ENCODE peak calls at places on chromosomes 13 and 19, in eight cellular contexts. One of them, this sample, is unnamed.

GRCh38 chr13:31213681-31214289 is 14.0 kb downstream of the B3GLCT start:
- DNase-seq in IMR-90: peak
- DNase-seq in A673: no peak
- DNase-seq in B cell: no peak
- DNase-seq in transverse colon: no peak
- DNase-seq in fibroblast of villous mesenchyme: peak
- DNase-seq in GM20000: no peak
- DNase-seq in Calu3: no peak
- DNase-seq in this sample: no peak

GRCh38 chr13:23991119-23991518 is 93.8 kb upstream of the C1QTNF9B start:
- DNase-seq in B cell: no peak
- DNase-seq in GM20000: no peak
- DNase-seq in A673: no peak
- DNase-seq in fibroblast of villous mesenchyme: peak
- DNase-seq in Calu3: no peak
- DNase-seq in transverse colon: no peak
- DNase-seq in IMR-90: no peak
- DNase-seq in this sample: no peak

GRCh38 chr19:3849092-3849491 is 19.7 kb downstream of the ZFR2 start:
- DNase-seq in fibroblast of villous mesenchyme: no peak
- DNase-seq in B cell: peak
- DNase-seq in Calu3: peak
- DNase-seq in IMR-90: no peak
- DNase-seq in transverse colon: peak
- DNase-seq in GM20000: no peak
- DNase-seq in A673: peak
- DNase-seq in this sample: no peak

GRCh38 chr19:14775855-14776254 is 2.5 kb downstream of the ADGRE2 start:
- DNase-seq in IMR-90: no peak
- DNase-seq in fibroblast of villous mesenchyme: no peak
- DNase-seq in A673: no peak
- DNase-seq in B cell: peak
- DNase-seq in transverse colon: peak
- DNase-seq in Calu3: no peak
- DNase-seq in GM20000: peak
- DNase-seq in this sample: no peak

GRCh38 chr13:48175200-48175599 is 57.8 kb upstream of the ITM2B start:
- DNase-seq in GM20000: no peak
- DNase-seq in IMR-90: no peak
- DNase-seq in transverse colon: no peak
- DNase-seq in fibroblast of villous mesenchyme: no peak
- DNase-seq in A673: no peak
- DNase-seq in Calu3: no peak
- DNase-seq in B cell: peak
- DNase-seq in this sample: no peak

GRCh38 chr13:77359171-77359570 is 32.3 kb upstream of the MYCBP2 start:
- DNase-seq in B cell: no peak
- DNase-seq in IMR-90: peak
- DNase-seq in transverse colon: no peak
- DNase-seq in fibroblast of villous mesenchyme: peak
- DNase-seq in A673: no peak
- DNase-seq in GM20000: no peak
- DNase-seq in Calu3: no peak
- DNase-seq in this sample: no peak

GRCh38 chr19:11780431-11781020 is 13.7 kb downstream of the ZNF441 start:
- DNase-seq in Calu3: no peak
- DNase-seq in IMR-90: no peak
- DNase-seq in B cell: no peak
- DNase-seq in fibroblast of villous mesenchyme: no peak
- DNase-seq in A673: no peak
- DNase-seq in transverse colon: no peak
- DNase-seq in GM20000: no peak
- DNase-seq in this sample: no peak

GRCh38 chr13:97257800-97258799 is 36.0 kb downstream of the MBNL2 start:
- DNase-seq in A673: peak
- DNase-seq in IMR-90: peak
- DNase-seq in Calu3: peak
- DNase-seq in GM20000: peak
- DNase-seq in B cell: no peak
- DNase-seq in transverse colon: no peak
- DNase-seq in fibroblast of villous mesenchyme: peak
- DNase-seq in this sample: peak

GRCh38 chr19:38496116-38496515 is 62.6 kb downstream of the RYR1 start:
- DNase-seq in Calu3: no peak
- DNase-seq in A673: no peak
- DNase-seq in transverse colon: no peak
- DNase-seq in GM20000: no peak
- DNase-seq in B cell: no peak
- DNase-seq in IMR-90: no peak
- DNase-seq in fibroblast of villous mesenchyme: no peak
- DNase-seq in this sample: no peak

GRCh38 chr13:95498886-95499285 is 53.6 kb upstream of the CLDN10 start:
- DNase-seq in B cell: no peak
- DNase-seq in GM20000: no peak
- DNase-seq in fibroblast of villous mesenchyme: no peak
- DNase-seq in transverse colon: no peak
- DNase-seq in Calu3: no peak
- DNase-seq in IMR-90: no peak
- DNase-seq in A673: no peak
- DNase-seq in this sample: no peak

GRCh38 chr19:3698386-3698950 is 1.8 kb downstream of the PIP5K1C start:
- DNase-seq in transverse colon: no peak
- DNase-seq in Calu3: no peak
- DNase-seq in A673: no peak
- DNase-seq in GM20000: peak
- DNase-seq in IMR-90: peak
- DNase-seq in fibroblast of villous mesenchyme: peak
- DNase-seq in B cell: no peak
- DNase-seq in this sample: no peak

GRCh38 chr19:13850910-13851753 is 25.8 kb upstream of the NANOS3 start:
- DNase-seq in fibroblast of villous mesenchyme: peak
- DNase-seq in transverse colon: peak
- DNase-seq in GM20000: no peak
- DNase-seq in B cell: peak
- DNase-seq in Calu3: peak
- DNase-seq in IMR-90: peak
- DNase-seq in A673: peak
- DNase-seq in this sample: peak

GRCh38 chr13:37618554-37618953 is 20.0 kb upstream of the POSTN start:
- DNase-seq in Calu3: no peak
- DNase-seq in GM20000: no peak
- DNase-seq in fibroblast of villous mesenchyme: peak
- DNase-seq in IMR-90: peak
- DNase-seq in B cell: no peak
- DNase-seq in transverse colon: no peak
- DNase-seq in A673: no peak
- DNase-seq in this sample: no peak

GRCh38 chr13:36362251-36362650 is 16.1 kb upstream of the SPART start:
- DNase-seq in fibroblast of villous mesenchyme: peak
- DNase-seq in Calu3: no peak
- DNase-seq in IMR-90: peak
- DNase-seq in A673: no peak
- DNase-seq in GM20000: no peak
- DNase-seq in B cell: no peak
- DNase-seq in transverse colon: no peak
- DNase-seq in this sample: no peak

GRCh38 chr13:113670541-113670940 is 3.5 kb downstream of the GRK1 start:
- DNase-seq in A673: no peak
- DNase-seq in B cell: no peak
- DNase-seq in transverse colon: peak
- DNase-seq in IMR-90: no peak
- DNase-seq in GM20000: no peak
- DNase-seq in Calu3: no peak
- DNase-seq in fibroblast of villous mesenchyme: no peak
- DNase-seq in this sample: peak

GRCh38 chr19:860481-861098 is 1.1 kb downstream of the CFD start:
- DNase-seq in transverse colon: peak
- DNase-seq in IMR-90: peak
- DNase-seq in fibroblast of villous mesenchyme: peak
- DNase-seq in Calu3: peak
- DNase-seq in GM20000: peak
- DNase-seq in A673: peak
- DNase-seq in B cell: peak
- DNase-seq in this sample: peak
- TF ChIP-seq CTCF in transverse colon: no peak
- TF ChIP-seq CTCF in IMR-90: peak
- TF ChIP-seq CTCF in fibroblast of villous mesenchyme: peak
- TF ChIP-seq CTCF in Calu3: no peak
- TF ChIP-seq CTCF in GM20000: peak
- TF ChIP-seq CTCF in A673: peak
- TF ChIP-seq CTCF in B cell: peak
- TF ChIP-seq CTCF in this sample: no peak

DNA sequence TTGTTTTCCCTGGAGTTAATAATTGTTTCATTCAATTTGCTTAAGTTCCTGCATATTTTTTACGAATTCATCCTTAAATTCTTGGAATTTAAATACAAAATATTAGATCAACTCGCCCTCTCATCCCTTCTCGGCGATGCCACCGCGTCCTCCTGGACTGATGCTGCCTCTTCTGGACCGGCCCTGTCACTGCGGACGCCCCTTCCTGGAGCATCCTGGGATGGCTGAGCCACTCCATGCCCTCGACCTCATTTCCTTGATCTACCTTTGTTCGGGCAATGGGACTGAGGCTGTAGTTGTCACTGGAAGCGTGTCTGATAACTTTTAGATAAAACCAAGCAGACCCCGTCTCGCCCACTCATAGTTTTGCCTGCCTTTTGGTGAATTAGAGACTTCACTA is 283.6 kb downstream of the TEX29 start:
- DNase-seq in fibroblast of villous mesenchyme: no peak
- DNase-seq in transverse colon: no peak
- DNase-seq in A673: no peak
- DNase-seq in B cell: no peak
- DNase-seq in Calu3: no peak
- DNase-seq in GM20000: no peak
- DNase-seq in IMR-90: no peak
- DNase-seq in this sample: no peak
- TF ChIP-seq CTCF in fibroblast of villous mesenchyme: no peak
- TF ChIP-seq CTCF in transverse colon: no peak
- TF ChIP-seq CTCF in A673: peak
- TF ChIP-seq CTCF in B cell: no peak
- TF ChIP-seq CTCF in Calu3: no peak
- TF ChIP-seq CTCF in GM20000: no peak
- TF ChIP-seq CTCF in IMR-90: no peak
- TF ChIP-seq CTCF in this sample: no peak

GRCh38 chr19:5406816-5407215 is 48.4 kb upstream of the ZNRF4 start:
- DNase-seq in B cell: no peak
- DNase-seq in transverse colon: no peak
- DNase-seq in Calu3: no peak
- DNase-seq in IMR-90: no peak
- DNase-seq in A673: no peak
- DNase-seq in GM20000: no peak
- DNase-seq in fibroblast of villous mesenchyme: no peak
- DNase-seq in this sample: no peak

GRCh38 chr19:5403968-5404640 is 51.1 kb upstream of the ZNRF4 start:
- DNase-seq in fibroblast of villous mesenchyme: peak
- DNase-seq in Calu3: peak
- DNase-seq in transverse colon: peak
- DNase-seq in GM20000: peak
- DNase-seq in A673: peak
- DNase-seq in B cell: peak
- DNase-seq in IMR-90: peak
- DNase-seq in this sample: peak

DNA sequence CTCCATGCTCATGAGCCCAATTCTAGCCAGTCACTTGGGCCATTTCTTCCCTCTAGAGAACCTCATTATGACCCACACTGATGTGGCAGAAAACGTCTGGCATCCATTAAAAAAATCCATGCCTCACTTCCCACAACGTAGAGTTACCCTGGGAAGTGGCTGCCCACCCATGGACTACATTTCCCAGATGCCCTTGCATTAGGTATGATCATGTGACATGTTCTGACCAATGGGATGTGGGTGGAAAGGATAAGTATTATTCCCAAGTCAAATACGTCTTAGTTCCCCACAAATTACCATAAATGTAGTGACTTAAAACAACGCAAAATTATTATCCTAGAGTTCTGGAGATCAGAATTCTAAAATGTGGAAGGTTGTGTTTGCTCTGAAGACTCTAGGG is 47.9 kb upstream of the ZNRF4 start:
- DNase-seq in GM20000: no peak
- DNase-seq in IMR-90: peak
- DNase-seq in fibroblast of villous mesenchyme: peak
- DNase-seq in transverse colon: no peak
- DNase-seq in Calu3: peak
- DNase-seq in A673: peak
- DNase-seq in B cell: no peak
- DNase-seq in this sample: no peak
- TF ChIP-seq CTCF in GM20000: no peak
- TF ChIP-seq CTCF in IMR-90: no peak
- TF ChIP-seq CTCF in fibroblast of villous mesenchyme: no peak
- TF ChIP-seq CTCF in transverse colon: no peak
- TF ChIP-seq CTCF in Calu3: no peak
- TF ChIP-seq CTCF in A673: no peak
- TF ChIP-seq CTCF in B cell: no peak
- TF ChIP-seq CTCF in this sample: no peak

GRCh38 chr19:18672606-18673337 is 10.7 kb upstream of the CRTC1 start:
- DNase-seq in fibroblast of villous mesenchyme: peak
- DNase-seq in Calu3: no peak
- DNase-seq in IMR-90: peak
- DNase-seq in GM20000: peak
- DNase-seq in A673: peak
- DNase-seq in B cell: no peak
- DNase-seq in transverse colon: no peak
- DNase-seq in this sample: no peak
- TF ChIP-seq CTCF in fibroblast of villous mesenchyme: peak
- TF ChIP-seq CTCF in Calu3: no peak
- TF ChIP-seq CTCF in IMR-90: peak
- TF ChIP-seq CTCF in GM20000: no peak
- TF ChIP-seq CTCF in A673: peak
- TF ChIP-seq CTCF in B cell: no peak
- TF ChIP-seq CTCF in transverse colon: no peak
- TF ChIP-seq CTCF in this sample: no peak

GRCh38 chr19:1383014-1383310 is 745 bp upstream of the NDUFS7 start:
- DNase-seq in Calu3: no peak
- DNase-seq in fibroblast of villous mesenchyme: no peak
- DNase-seq in GM20000: no peak
- DNase-seq in B cell: no peak
- DNase-seq in A673: no peak
- DNase-seq in IMR-90: no peak
- DNase-seq in transverse colon: no peak
- DNase-seq in this sample: no peak
- TF ChIP-seq CTCF in Calu3: no peak
- TF ChIP-seq CTCF in fibroblast of villous mesenchyme: no peak
- TF ChIP-seq CTCF in GM20000: no peak
- TF ChIP-seq CTCF in B cell: no peak
- TF ChIP-seq CTCF in A673: no peak
- TF ChIP-seq CTCF in IMR-90: no peak
- TF ChIP-seq CTCF in transverse colon: no peak
- TF ChIP-seq CTCF in this sample: no peak

DNA sequence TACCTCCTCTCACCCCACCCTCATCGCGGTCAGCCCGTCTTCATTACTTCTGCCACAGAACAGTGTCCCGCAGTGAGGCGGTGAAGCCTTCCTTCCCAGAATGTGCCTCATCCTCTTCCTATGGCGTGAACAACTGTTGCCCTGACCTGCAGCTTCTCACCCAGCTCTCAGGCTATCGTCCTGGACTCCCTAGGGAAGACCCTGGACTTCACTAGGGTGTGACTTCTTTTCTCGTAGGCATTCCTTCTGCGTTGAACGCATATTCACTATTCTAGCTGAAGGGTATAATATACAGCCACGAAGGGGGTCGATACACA is 982 bp downstream of the ZNF865 start:
- DNase-seq in GM20000: no peak
- DNase-seq in fibroblast of villous mesenchyme: no peak
- DNase-seq in Calu3: no peak
- DNase-seq in B cell: no peak
- DNase-seq in A673: no peak
- DNase-seq in transverse colon: no peak
- DNase-seq in IMR-90: no peak
- DNase-seq in this sample: no peak
- TF ChIP-seq CTCF in GM20000: no peak
- TF ChIP-seq CTCF in fibroblast of villous mesenchyme: no peak
- TF ChIP-seq CTCF in Calu3: no peak
- TF ChIP-seq CTCF in B cell: no peak
- TF ChIP-seq CTCF in A673: no peak
- TF ChIP-seq CTCF in transverse colon: no peak
- TF ChIP-seq CTCF in IMR-90: no peak
- TF ChIP-seq CTCF in this sample: no peak

This sample was measured in lower leg skin.